ENCODE peak calls at places on chromosomes 13 and 19, in eight cellular contexts. Z is colonic mucosa; B is mesenchymal stem cell; E is activated T-cell treated with anti-CD3 and anti-CD28 coated beads, Interleukin-2, amount 50 U/mL, for 72 hours; C is thoracic aorta; S is endodermal cell; W is WTC11; N is hepatic stellate cell. R is an unnamed sample.

GRCh38 chr13:41019027-41019487 is at the start of gene ELF1:
- DNase-seq in Z (peak; percentile 76), B (peak; percentile 74), E (peak; percentile 53), C (no peak), S (no peak), W (no peak), N (peak; percentile 18), R (no peak)

GRCh38 chr13:106276876-106277275 is 258.6 kb downstream of the EFNB2 start:
- DNase-seq in Z (no peak), B (no peak), E (no peak), C (no peak), S (no peak), W (no peak), N (no peak), R (no peak)

GRCh38 chr19:15252398-15253018 is 20.3 kb upstream of the EPHX3 start:
- DNase-seq in Z (no peak), B (no peak), E (no peak), C (no peak), S (peak; percentile 75), W (peak; percentile 42), N (peak; percentile 90), R (no peak)

GRCh38 chr19:15288146-15288963 is 44.0 kb downstream of the BRD4 start:
- DNase-seq in Z (no peak), B (no peak), E (no peak), C (no peak), S (no peak), W (no peak), N (no peak), R (peak; percentile 80)

GRCh38 chr19:30656520-30657100 is 284.4 kb downstream of the ZNF536 start:
- DNase-seq in Z (no peak), B (no peak), E (no peak), C (no peak), S (no peak), W (no peak), N (no peak), R (no peak)

GRCh38 chr13:109704771-109705628 is 81.4 kb downstream of the IRS2 start:
- DNase-seq in Z (peak; percentile 55), B (no peak), E (no peak), C (no peak), S (no peak), W (no peak), N (no peak), R (peak; percentile 86)

GRCh38 chr13:100273138-100273537 is 184.2 kb downstream of the PCCA start:
- DNase-seq in Z (no peak), B (no peak), E (no peak), C (no peak), S (no peak), W (no peak), N (no peak), R (no peak)

GRCh38 chr13:20174656-20175405 is 14.0 kb upstream of the GJA3 start:
- DNase-seq in Z (peak; percentile 70), B (peak; percentile 91), E (peak; percentile 68), C (peak; percentile 80), S (peak; percentile 63), W (no peak), N (peak; percentile 83), R (peak; percentile 95)

R was measured in posterior vena cava.